ENCODE peak calls at places on chromosomes 6 and 20, in six cellular contexts. One of them, this sample, is unnamed.

GRCh38 chr20:3658019-3658707 is 5.0 kb downstream of the GFRA4 start:
- DNase-seq in GM12878: no peak
- DNase-seq in H1: no peak
- DNase-seq in K562: no peak
- DNase-seq in HepG2: no peak
- DNase-seq in GM12892: no peak
- DNase-seq in this sample: no peak

GRCh38 chr6:138555294-138555988 is 56.1 kb upstream of the NHSL1 start:
- DNase-seq in GM12892: no peak
- DNase-seq in HepG2: peak
- DNase-seq in GM12878: peak
- DNase-seq in K562: no peak
- DNase-seq in H1: peak
- DNase-seq in this sample: no peak

GRCh38 chr6:158565482-158566040 is 5.7 kb downstream of the TMEM181 start:
- DNase-seq in HepG2: no peak
- DNase-seq in K562: no peak
- DNase-seq in GM12892: no peak
- DNase-seq in GM12878: no peak
- DNase-seq in H1: no peak
- DNase-seq in this sample: no peak

GRCh38 chr20:21147593-21147992 is 21.7 kb downstream of the KIZ start:
- DNase-seq in GM12892: no peak
- DNase-seq in K562: no peak
- DNase-seq in H1: no peak
- DNase-seq in HepG2: no peak
- DNase-seq in GM12878: no peak
- DNase-seq in this sample: no peak

GRCh38 chr20:39040116-39040515 is 78.0 kb downstream of the DHX35 start:
- DNase-seq in K562: no peak
- DNase-seq in GM12892: no peak
- DNase-seq in HepG2: no peak
- DNase-seq in GM12878: no peak
- DNase-seq in H1: no peak
- DNase-seq in this sample: no peak

GRCh38 chr6:158649289-158650143 is at the start of gene SYTL3:
- DNase-seq in H1: no peak
- DNase-seq in K562: no peak
- DNase-seq in GM12892: no peak
- DNase-seq in GM12878: peak
- DNase-seq in HepG2: no peak
- DNase-seq in this sample: no peak

GRCh38 chr6:29847871-29848630 is 20.4 kb downstream of the HLA-G start:
- DNase-seq in H1: peak
- DNase-seq in GM12878: peak
- DNase-seq in HepG2: peak
- DNase-seq in K562: peak
- DNase-seq in GM12892: peak
- DNase-seq in this sample: peak

GRCh38 chr20:48944663-48945297 is 23.3 kb downstream of the ARFGEF2 start:
- DNase-seq in K562: no peak
- DNase-seq in GM12878: no peak
- DNase-seq in HepG2: no peak
- DNase-seq in GM12892: no peak
- DNase-seq in H1: no peak
- DNase-seq in this sample: no peak

GRCh38 chr6:34679552-34680255 is 16.9 kb downstream of the ILRUN start:
- DNase-seq in K562: no peak
- DNase-seq in GM12892: no peak
- DNase-seq in HepG2: no peak
- DNase-seq in GM12878: no peak
- DNase-seq in H1: no peak
- DNase-seq in this sample: no peak
- TF ChIP-seq TAF1 in K562: no peak
- TF ChIP-seq TAF1 in GM12892: no peak
- TF ChIP-seq TAF1 in HepG2: no peak
- TF ChIP-seq TAF1 in GM12878: no peak
- TF ChIP-seq TAF1 in H1: no peak
- TF ChIP-seq TAF1 in this sample: no peak

GRCh38 chr6:36874443-36875249 is at the start of gene PPIL1:
- DNase-seq in H1: no peak
- DNase-seq in GM12892: peak
- DNase-seq in K562: peak
- DNase-seq in GM12878: peak
- DNase-seq in HepG2: peak
- DNase-seq in this sample: peak
- TF ChIP-seq POLR2A in H1: peak
- TF ChIP-seq POLR2A in GM12892: peak
- TF ChIP-seq POLR2A in K562: peak
- TF ChIP-seq POLR2A in GM12878: peak
- TF ChIP-seq POLR2A in HepG2: peak
- TF ChIP-seq POLR2A in this sample: peak

GRCh38 chr6:116876635-116877611 is at the start of gene RFX6:
- DNase-seq in GM12878: no peak
- DNase-seq in H1: no peak
- DNase-seq in K562: peak
- DNase-seq in HepG2: no peak
- DNase-seq in GM12892: no peak
- DNase-seq in this sample: peak
- TF ChIP-seq TAF1 in GM12878: no peak
- TF ChIP-seq TAF1 in H1: peak
- TF ChIP-seq TAF1 in K562: no peak
- TF ChIP-seq TAF1 in HepG2: no peak
- TF ChIP-seq TAF1 in GM12892: no peak
- TF ChIP-seq TAF1 in this sample: no peak

GRCh38 chr6:44057238-44057930 is 69.9 kb downstream of the MRPL14 start:
- DNase-seq in GM12878: no peak
- DNase-seq in H1: no peak
- DNase-seq in HepG2: no peak
- DNase-seq in GM12892: no peak
- DNase-seq in K562: no peak
- DNase-seq in this sample: no peak

GRCh38 chr6:44056392-44057237 is 70.6 kb downstream of the MRPL14 start:
- DNase-seq in H1: no peak
- DNase-seq in K562: no peak
- DNase-seq in HepG2: no peak
- DNase-seq in GM12892: no peak
- DNase-seq in GM12878: no peak
- DNase-seq in this sample: no peak

GRCh38 chr6:44059359-44060342 is 67.6 kb downstream of the MRPL14 start:
- DNase-seq in K562: no peak
- DNase-seq in H1: no peak
- DNase-seq in HepG2: no peak
- DNase-seq in GM12878: no peak
- DNase-seq in GM12892: no peak
- DNase-seq in this sample: no peak

GRCh38 chr6:44058617-44059358 is 68.5 kb downstream of the MRPL14 start:
- DNase-seq in H1: no peak
- DNase-seq in K562: peak
- DNase-seq in GM12878: no peak
- DNase-seq in HepG2: peak
- DNase-seq in GM12892: peak
- DNase-seq in this sample: peak

DNA sequence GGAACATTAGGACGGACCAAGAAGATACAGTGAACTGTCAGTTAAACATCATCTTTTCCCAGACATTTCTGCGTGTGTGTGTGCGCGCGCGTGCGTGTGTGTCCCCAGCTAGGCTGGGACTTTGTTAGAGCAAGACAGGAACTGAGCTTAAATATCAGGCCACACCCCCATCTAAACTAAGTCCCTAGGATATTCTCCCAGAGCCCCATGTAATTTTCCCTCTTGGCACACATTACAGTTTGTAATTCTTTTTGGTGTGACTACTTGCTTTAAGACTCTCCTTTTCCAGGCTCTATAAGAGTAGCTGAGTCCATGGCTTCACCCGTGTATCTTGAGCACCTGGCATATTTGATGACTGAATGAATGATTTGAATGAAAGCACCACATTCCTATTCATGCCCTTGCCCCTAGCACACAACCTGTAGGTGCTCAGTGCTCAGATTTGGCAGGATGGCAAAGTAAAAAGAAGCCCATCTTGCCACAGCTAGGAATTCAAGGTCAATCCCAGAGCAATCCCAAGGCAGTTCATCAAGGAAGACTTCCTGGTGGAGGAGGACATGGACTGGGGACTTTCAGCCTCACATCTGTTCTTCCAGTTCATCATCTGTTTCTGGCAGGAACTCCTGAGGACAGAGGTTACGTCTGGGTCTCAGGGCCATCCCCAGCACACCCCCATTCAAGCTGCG is 69.2 kb downstream of the MRPL14 start:
- DNase-seq in GM12892: no peak
- DNase-seq in HepG2: no peak
- DNase-seq in K562: no peak
- DNase-seq in H1: no peak
- DNase-seq in GM12878: no peak
- DNase-seq in this sample: no peak
- TF ChIP-seq POLR2A in GM12892: no peak
- TF ChIP-seq POLR2A in HepG2: no peak
- TF ChIP-seq POLR2A in K562: no peak
- TF ChIP-seq POLR2A in H1: no peak
- TF ChIP-seq POLR2A in GM12878: no peak
- TF ChIP-seq POLR2A in this sample: no peak

This sample was measured in GM12891.